ENCODE peak calls at places on chromosomes 2 and 18, in five cellular contexts. T is tibial artery; H is naive thymus-derived CD4-positive, alpha-beta T cell; S is endothelial cell of umbilical vein; G is heart left ventricle. F is an unnamed sample.

GRCh38 chr18:8989855-8990254 is 112.6 kb upstream of the NDUFV2 start:
- DNase-seq in T (no peak), H (no peak), S (no peak), G (no peak), F (no peak)

GRCh38 chr18:74457043-74457742 is at the start of gene DIPK1C:
- DNase-seq in T (no peak), H (peak), S (no peak), G (peak), F (no peak)

GRCh38 chr18:49933530-49933929 is 120.2 kb upstream of the ACAA2 start:
- DNase-seq in T (no peak), H (no peak), S (no peak), G (no peak), F (no peak)

GRCh38 chr2:152481881-152482280 is 146.9 kb downstream of the FMNL2 start:
- DNase-seq in T (no peak), H (no peak), S (no peak), G (no peak), F (peak)

GRCh38 chr18:21115519-21116411 is 4.2 kb upstream of the ROCK1 start:
- DNase-seq in T (no peak), H (no peak), S (no peak), G (no peak), F (no peak)

GRCh38 chr2:64273524-64274398 is 129.5 kb upstream of the PELI1 start:
- DNase-seq in T (peak), H (no peak), S (peak), G (no peak), F (peak)

GRCh38 chr18:13254971-13255927 is 36.7 kb downstream of the LDLRAD4 start:
- DNase-seq in T (peak), H (no peak), S (no peak), G (peak), F (no peak)

GRCh38 chr2:525611-526010 is 151.6 kb downstream of the TMEM18 start:
- DNase-seq in T (no peak), H (no peak), S (no peak), G (no peak), F (no peak)

GRCh38 chr2:139940701-139941100 is 1160.5 kb upstream of the NXPH2 start:
- DNase-seq in T (no peak), H (no peak), S (peak), G (no peak), F (no peak)

GRCh38 chr2:234911271-234911670 is 40.5 kb upstream of the SH3BP4 start:
- DNase-seq in T (no peak), H (no peak), S (no peak), G (peak), F (no peak)

GRCh38 chr2:142220901-142221300 is 90.1 kb upstream of the LRP1B start:
- DNase-seq in T (no peak), H (no peak), S (no peak), G (no peak), F (no peak)

GRCh38 chr2:69645026-69645425 is 1.5 kb upstream of the AAK1 start:
- DNase-seq in T (no peak), H (peak), S (peak), G (no peak), F (peak)

GRCh38 chr18:77115461-77115907 is 17.1 kb downstream of the MBP start:
- DNase-seq in T (no peak), H (no peak), S (no peak), G (no peak), F (no peak)

GRCh38 chr2:164903944-164904343 is 51.4 kb downstream of the SLC38A11 start:
- DNase-seq in T (no peak), H (no peak), S (peak), G (no peak), F (no peak)

GRCh38 chr2:166134252-166135151 is 6.7 kb upstream of the SCN1A start:
- DNase-seq in T (no peak), H (no peak), S (no peak), G (no peak), F (no peak)

GRCh38 chr2:64659252-64659651 is 5.5 kb upstream of the SERTAD2 start:
- DNase-seq in T (no peak), H (no peak), S (no peak), G (no peak), F (no peak)

GRCh38 chr18:805755-806110 is 6.3 kb downstream of the YES1 start:
- DNase-seq in T (no peak), H (no peak), S (no peak), G (no peak), F (no peak)

GRCh38 chr2:6664662-6665061 is 201.0 kb downstream of the CMPK2 start:
- DNase-seq in T (no peak), H (no peak), S (no peak), G (no peak), F (no peak)

GRCh38 chr2:191878576-191879298 is 31.8 kb upstream of the CAVIN2 start:
- DNase-seq in T (no peak), H (no peak), S (peak), G (no peak), F (no peak)

GRCh38 chr2:24175631-24176030 is 778 bp downstream of the FAM228A start:
- DNase-seq in T (no peak), H (no peak), S (no peak), G (no peak), F (no peak)

GRCh38 chr18:48541747-48542108 is 2.9 kb downstream of the CTIF start:
- DNase-seq in T (no peak), H (no peak), S (no peak), G (no peak), F (no peak)

GRCh38 chr18:48542513-48543181 is 3.8 kb downstream of the CTIF start:
- DNase-seq in T (no peak), H (no peak), S (no peak), G (no peak), F (no peak)

GRCh38 chr18:48544661-48545415 is 6.0 kb downstream of the CTIF start:
- DNase-seq in T (no peak), H (no peak), S (no peak), G (no peak), F (no peak)

GRCh38 chr18:48544116-48544515 is 5.3 kb downstream of the CTIF start:
- DNase-seq in T (no peak), H (no peak), S (no peak), G (no peak), F (no peak)

GRCh38 chr18:48543228-48543627 is 4.4 kb downstream of the CTIF start:
- DNase-seq in T (no peak), H (no peak), S (no peak), G (no peak), F (no peak)
- H3K27ac ChIP-seq in T (no peak), H (no peak), S (no peak), G (peak), F (no peak)

GRCh38 chr2:56184500-56184996 is 758 bp downstream of the CCDC85A start:
- DNase-seq in T (no peak), H (no peak), S (peak), G (peak), F (peak)
- H3K27ac ChIP-seq in T (no peak), H (no peak), S (peak), G (peak), F (no peak)

DNA sequence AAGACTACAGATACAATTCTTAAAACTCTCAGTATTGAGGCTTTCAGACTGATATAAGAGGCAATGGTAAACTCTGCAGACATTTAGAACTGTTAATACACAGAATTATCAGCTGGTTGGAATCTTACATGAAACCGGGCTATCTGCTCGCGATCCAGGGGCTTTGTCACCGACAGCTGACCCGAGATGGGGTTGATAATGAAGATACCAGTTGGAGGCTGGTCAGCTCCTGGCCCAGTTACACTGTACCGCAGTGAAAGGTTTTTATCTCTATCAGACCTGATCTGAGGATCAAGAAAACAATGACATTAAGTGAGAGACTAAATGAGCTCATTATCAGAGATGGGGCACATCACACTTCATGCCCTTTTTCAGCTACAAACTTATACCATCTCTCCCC is 167.3 kb downstream of the CDH2 start:
- DNase-seq in T (no peak), H (no peak), S (no peak), G (no peak), F (no peak)
- H3K27ac ChIP-seq in T (no peak), H (no peak), S (no peak), G (no peak), F (no peak)

GRCh38 chr2:157421964-157422363 is 21.9 kb downstream of the CYTIP start:
- DNase-seq in T (no peak), H (no peak), S (no peak), G (no peak), F (no peak)

GRCh38 chr2:157427003-157427921 is 16.6 kb downstream of the CYTIP start:
- DNase-seq in T (no peak), H (no peak), S (no peak), G (no peak), F (no peak)

GRCh38 chr2:157426477-157426994 is 17.4 kb downstream of the CYTIP start:
- DNase-seq in T (no peak), H (no peak), S (no peak), G (no peak), F (no peak)

GRCh38 chr2:157421377-157421944 is 22.4 kb downstream of the CYTIP start:
- DNase-seq in T (no peak), H (no peak), S (no peak), G (no peak), F (no peak)

GRCh38 chr2:157424374-157424773 is 19.5 kb downstream of the CYTIP start:
- DNase-seq in T (no peak), H (no peak), S (no peak), G (no peak), F (no peak)
- H3K27ac ChIP-seq in T (no peak), H (no peak), S (no peak), G (no peak), F (no peak)

DNA sequence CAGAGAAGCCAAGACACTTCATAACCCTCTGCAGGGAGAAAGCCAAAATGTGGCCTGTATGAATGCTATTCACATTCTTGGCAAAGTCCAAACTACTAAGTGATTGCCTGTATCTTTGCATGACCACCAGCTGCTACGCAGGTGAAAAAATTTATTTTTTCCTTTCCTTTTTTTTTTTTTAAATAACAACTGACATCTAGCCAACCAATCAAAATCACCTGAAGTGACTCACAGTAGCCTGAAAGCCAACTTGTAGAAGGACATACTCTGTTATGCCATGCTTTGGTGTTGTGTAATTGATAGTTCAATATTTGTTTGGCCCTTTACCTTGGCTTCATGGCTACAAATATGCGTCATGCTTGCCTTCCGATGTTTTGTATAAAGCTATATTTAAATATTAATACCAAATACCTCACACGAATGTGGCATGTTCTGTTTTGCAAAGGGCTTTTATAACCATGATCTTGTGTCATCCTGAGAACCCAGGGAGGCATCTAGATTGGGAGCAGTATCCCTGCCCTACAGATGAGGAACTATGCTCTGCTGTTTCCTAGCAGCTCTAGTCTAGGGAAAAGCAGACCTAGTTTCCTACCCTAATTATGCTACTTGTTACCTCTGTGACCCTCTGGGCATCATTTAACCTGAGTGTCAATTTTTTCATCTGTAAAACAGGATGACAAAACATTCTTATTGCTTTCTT is 102.1 kb downstream of the MYOM1 start:
- DNase-seq in T (no peak), H (no peak), S (no peak), G (no peak), F (no peak)
- H3K27ac ChIP-seq in T (no peak), H (no peak), S (no peak), G (no peak), F (no peak)

GRCh38 chr2:159285433-159285832 is 1.1 kb downstream of the WDSUB1 start:
- DNase-seq in T (no peak), H (no peak), S (no peak), G (peak), F (no peak)
- H3K27ac ChIP-seq in T (peak), H (no peak), S (no peak), G (peak), F (no peak)

DNA sequence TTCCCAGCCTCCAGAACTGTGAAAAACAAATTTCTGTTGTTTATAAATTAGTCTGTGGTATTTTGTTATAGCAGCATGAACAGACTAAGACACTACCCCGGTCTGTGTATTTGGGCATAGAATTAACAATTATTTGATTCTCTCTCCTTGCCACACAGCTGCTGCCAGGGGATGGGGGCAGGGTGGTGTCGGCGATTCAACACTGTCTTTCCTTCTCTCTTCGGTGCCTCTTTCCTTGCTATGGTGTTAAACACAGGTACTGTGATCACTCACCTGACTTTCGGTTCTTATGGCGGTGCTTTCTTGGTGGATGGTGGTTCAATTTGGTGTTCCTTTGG is 50.8 kb upstream of the CTAGE1 start:
- DNase-seq in T (no peak), H (no peak), S (no peak), G (no peak), F (no peak)
- H3K27ac ChIP-seq in T (peak), H (no peak), S (peak), G (peak), F (no peak)

GRCh38 chr18:58690259-58690658 is 19.0 kb downstream of the MALT1 start:
- DNase-seq in T (no peak), H (no peak), S (no peak), G (no peak), F (no peak)

GRCh38 chr18:58682429-58683069 is 11.3 kb downstream of the MALT1 start:
- DNase-seq in T (peak), H (no peak), S (peak), G (no peak), F (peak)

GRCh38 chr18:58692420-58693185 is 21.3 kb downstream of the MALT1 start:
- DNase-seq in T (no peak), H (peak), S (no peak), G (no peak), F (no peak)

GRCh38 chr18:58691256-58691655 is 20.0 kb downstream of the MALT1 start:
- DNase-seq in T (no peak), H (no peak), S (no peak), G (no peak), F (no peak)

GRCh38 chr18:58687871-58688308 is 16.6 kb downstream of the MALT1 start:
- DNase-seq in T (no peak), H (peak), S (peak), G (no peak), F (peak)
- H3K27ac ChIP-seq in T (no peak), H (peak), S (no peak), G (no peak), F (no peak)

GRCh38 chr2:39531220-39531777 is 94.2 kb upstream of the MAP4K3 start:
- DNase-seq in T (no peak), H (no peak), S (no peak), G (no peak), F (no peak)

GRCh38 chr2:39530423-39530866 is 93.4 kb upstream of the MAP4K3 start:
- DNase-seq in T (no peak), H (no peak), S (peak), G (no peak), F (no peak)

GRCh38 chr2:39535606-39536185 is 98.6 kb upstream of the MAP4K3 start:
- DNase-seq in T (no peak), H (no peak), S (no peak), G (no peak), F (no peak)

GRCh38 chr2:39534095-39534711 is 97.1 kb upstream of the MAP4K3 start:
- DNase-seq in T (no peak), H (no peak), S (no peak), G (no peak), F (no peak)

GRCh38 chr2:39532933-39533332 is 95.8 kb upstream of the MAP4K3 start:
- DNase-seq in T (no peak), H (no peak), S (no peak), G (no peak), F (no peak)
- H3K27ac ChIP-seq in T (no peak), H (no peak), S (no peak), G (no peak), F (no peak)

GRCh38 chr2:199201539-199201938 is 256.2 kb downstream of the SATB2 start:
- DNase-seq in T (no peak), H (no peak), S (no peak), G (no peak), F (no peak)

GRCh38 chr2:199202964-199203363 is 254.8 kb downstream of the SATB2 start:
- DNase-seq in T (no peak), H (no peak), S (no peak), G (no peak), F (no peak)

GRCh38 chr2:199199797-199200196 is 257.9 kb downstream of the SATB2 start:
- DNase-seq in T (no peak), H (no peak), S (no peak), G (no peak), F (no peak)

GRCh38 chr2:199195893-199196502 is 261.7 kb downstream of the SATB2 start:
- DNase-seq in T (no peak), H (no peak), S (no peak), G (no peak), F (no peak)

GRCh38 chr2:199197448-199197847 is 260.3 kb downstream of the SATB2 start:
- DNase-seq in T (no peak), H (no peak), S (no peak), G (no peak), F (no peak)
- H3K27ac ChIP-seq in T (no peak), H (no peak), S (no peak), G (no peak), F (no peak)